ENCODE peak calls at places on chromosomes 3 and 15, in seven cellular contexts. One of them, this sample, is unnamed.

GRCh38 chr3:162721736-162722135 is 1225.1 kb downstream of the OTOL1 start:
- DNase-seq in sigmoid colon: no peak
- DNase-seq in ascending aorta: no peak
- DNase-seq in stimulated activated CD8-positive, alpha-beta memory T cell treated with anti-CD3 and anti-CD28 coated beads, Interleukin-4, amount 100 ng/mL, for 48 hours: no peak
- DNase-seq in A549: peak
- DNase-seq in cardiac fibroblast: peak
- DNase-seq in IMR-90: no peak
- DNase-seq in this sample: no peak

GRCh38 chr15:58678683-58679082 is 70.8 kb downstream of the ADAM10 start:
- DNase-seq in sigmoid colon: no peak
- DNase-seq in IMR-90: peak
- DNase-seq in stimulated activated CD8-positive, alpha-beta memory T cell treated with anti-CD3 and anti-CD28 coated beads, Interleukin-4, amount 100 ng/mL, for 48 hours: no peak
- DNase-seq in A549: peak
- DNase-seq in ascending aorta: no peak
- DNase-seq in cardiac fibroblast: peak
- DNase-seq in this sample: no peak

GRCh38 chr3:22045882-22046281 is 294.9 kb upstream of the ZNF385D start:
- DNase-seq in cardiac fibroblast: no peak
- DNase-seq in stimulated activated CD8-positive, alpha-beta memory T cell treated with anti-CD3 and anti-CD28 coated beads, Interleukin-4, amount 100 ng/mL, for 48 hours: no peak
- DNase-seq in IMR-90: no peak
- DNase-seq in A549: no peak
- DNase-seq in ascending aorta: no peak
- DNase-seq in sigmoid colon: no peak
- DNase-seq in this sample: no peak

GRCh38 chr3:22734756-22735155 is 468.4 kb upstream of the UBE2E2 start:
- DNase-seq in sigmoid colon: no peak
- DNase-seq in stimulated activated CD8-positive, alpha-beta memory T cell treated with anti-CD3 and anti-CD28 coated beads, Interleukin-4, amount 100 ng/mL, for 48 hours: no peak
- DNase-seq in ascending aorta: no peak
- DNase-seq in cardiac fibroblast: no peak
- DNase-seq in A549: no peak
- DNase-seq in IMR-90: no peak
- DNase-seq in this sample: no peak

GRCh38 chr3:10291641-10292040 is 1.1 kb downstream of the GHRL start:
- DNase-seq in stimulated activated CD8-positive, alpha-beta memory T cell treated with anti-CD3 and anti-CD28 coated beads, Interleukin-4, amount 100 ng/mL, for 48 hours: no peak
- DNase-seq in cardiac fibroblast: no peak
- DNase-seq in A549: no peak
- DNase-seq in sigmoid colon: no peak
- DNase-seq in IMR-90: no peak
- DNase-seq in ascending aorta: no peak
- DNase-seq in this sample: no peak

GRCh38 chr15:98658831-98659699 is 10.7 kb downstream of the IGF1R start:
- DNase-seq in IMR-90: peak
- DNase-seq in ascending aorta: no peak
- DNase-seq in cardiac fibroblast: peak
- DNase-seq in sigmoid colon: no peak
- DNase-seq in A549: peak
- DNase-seq in stimulated activated CD8-positive, alpha-beta memory T cell treated with anti-CD3 and anti-CD28 coated beads, Interleukin-4, amount 100 ng/mL, for 48 hours: no peak
- DNase-seq in this sample: no peak

GRCh38 chr3:151581046-151581445 is 120.2 kb upstream of the IGSF10 start:
- DNase-seq in cardiac fibroblast: no peak
- DNase-seq in IMR-90: no peak
- DNase-seq in A549: no peak
- DNase-seq in sigmoid colon: no peak
- DNase-seq in stimulated activated CD8-positive, alpha-beta memory T cell treated with anti-CD3 and anti-CD28 coated beads, Interleukin-4, amount 100 ng/mL, for 48 hours: no peak
- DNase-seq in ascending aorta: no peak
- DNase-seq in this sample: no peak

GRCh38 chr3:174331095-174331802 is 527.9 kb upstream of the NAALADL2 start:
- DNase-seq in cardiac fibroblast: no peak
- DNase-seq in IMR-90: no peak
- DNase-seq in sigmoid colon: no peak
- DNase-seq in ascending aorta: no peak
- DNase-seq in stimulated activated CD8-positive, alpha-beta memory T cell treated with anti-CD3 and anti-CD28 coated beads, Interleukin-4, amount 100 ng/mL, for 48 hours: no peak
- DNase-seq in A549: no peak
- DNase-seq in this sample: no peak

GRCh38 chr15:90145761-90146160 is 43.5 kb upstream of the IDH2 start:
- DNase-seq in cardiac fibroblast: no peak
- DNase-seq in stimulated activated CD8-positive, alpha-beta memory T cell treated with anti-CD3 and anti-CD28 coated beads, Interleukin-4, amount 100 ng/mL, for 48 hours: no peak
- DNase-seq in ascending aorta: no peak
- DNase-seq in sigmoid colon: no peak
- DNase-seq in A549: no peak
- DNase-seq in IMR-90: no peak
- DNase-seq in this sample: no peak

GRCh38 chr3:47910777-47911440 is 105.3 kb downstream of the MAP4 start:
- DNase-seq in ascending aorta: no peak
- DNase-seq in cardiac fibroblast: peak
- DNase-seq in sigmoid colon: no peak
- DNase-seq in stimulated activated CD8-positive, alpha-beta memory T cell treated with anti-CD3 and anti-CD28 coated beads, Interleukin-4, amount 100 ng/mL, for 48 hours: no peak
- DNase-seq in A549: peak
- DNase-seq in IMR-90: peak
- DNase-seq in this sample: no peak

GRCh38 chr3:62113092-62113491 is 260.3 kb downstream of the FEZF2 start:
- DNase-seq in ascending aorta: no peak
- DNase-seq in sigmoid colon: no peak
- DNase-seq in A549: no peak
- DNase-seq in IMR-90: no peak
- DNase-seq in cardiac fibroblast: no peak
- DNase-seq in stimulated activated CD8-positive, alpha-beta memory T cell treated with anti-CD3 and anti-CD28 coated beads, Interleukin-4, amount 100 ng/mL, for 48 hours: no peak
- DNase-seq in this sample: no peak

GRCh38 chr15:59170295-59170881 is 36.3 kb upstream of the LDHAL6B start:
- DNase-seq in ascending aorta: peak
- DNase-seq in A549: peak
- DNase-seq in IMR-90: no peak
- DNase-seq in stimulated activated CD8-positive, alpha-beta memory T cell treated with anti-CD3 and anti-CD28 coated beads, Interleukin-4, amount 100 ng/mL, for 48 hours: no peak
- DNase-seq in sigmoid colon: no peak
- DNase-seq in cardiac fibroblast: peak
- DNase-seq in this sample: no peak

GRCh38 chr15:70315431-70315830 is 217.7 kb upstream of the TLE3 start:
- DNase-seq in A549: no peak
- DNase-seq in stimulated activated CD8-positive, alpha-beta memory T cell treated with anti-CD3 and anti-CD28 coated beads, Interleukin-4, amount 100 ng/mL, for 48 hours: no peak
- DNase-seq in IMR-90: no peak
- DNase-seq in cardiac fibroblast: no peak
- DNase-seq in sigmoid colon: no peak
- DNase-seq in ascending aorta: peak
- DNase-seq in this sample: no peak

GRCh38 chr3:141049681-141050080 is 1.5 kb upstream of the SPSB4 start:
- DNase-seq in cardiac fibroblast: no peak
- DNase-seq in sigmoid colon: no peak
- DNase-seq in stimulated activated CD8-positive, alpha-beta memory T cell treated with anti-CD3 and anti-CD28 coated beads, Interleukin-4, amount 100 ng/mL, for 48 hours: no peak
- DNase-seq in IMR-90: no peak
- DNase-seq in A549: peak
- DNase-seq in ascending aorta: no peak
- DNase-seq in this sample: peak

GRCh38 chr15:51288143-51289065 is 50.0 kb downstream of the CYP19A1 start:
- DNase-seq in stimulated activated CD8-positive, alpha-beta memory T cell treated with anti-CD3 and anti-CD28 coated beads, Interleukin-4, amount 100 ng/mL, for 48 hours: no peak
- DNase-seq in IMR-90: no peak
- DNase-seq in ascending aorta: peak
- DNase-seq in A549: no peak
- DNase-seq in cardiac fibroblast: peak
- DNase-seq in sigmoid colon: no peak
- DNase-seq in this sample: no peak

GRCh38 chr15:56719021-56719612 is 14.2 kb downstream of the ZNF280D start:
- DNase-seq in ascending aorta: no peak
- DNase-seq in sigmoid colon: no peak
- DNase-seq in IMR-90: no peak
- DNase-seq in stimulated activated CD8-positive, alpha-beta memory T cell treated with anti-CD3 and anti-CD28 coated beads, Interleukin-4, amount 100 ng/mL, for 48 hours: no peak
- DNase-seq in cardiac fibroblast: no peak
- DNase-seq in A549: no peak
- DNase-seq in this sample: no peak

GRCh38 chr3:43997788-43998373 is 243.8 kb upstream of the TOPAZ1 start:
- DNase-seq in A549: peak
- DNase-seq in ascending aorta: no peak
- DNase-seq in cardiac fibroblast: peak
- DNase-seq in stimulated activated CD8-positive, alpha-beta memory T cell treated with anti-CD3 and anti-CD28 coated beads, Interleukin-4, amount 100 ng/mL, for 48 hours: peak
- DNase-seq in IMR-90: no peak
- DNase-seq in sigmoid colon: no peak
- DNase-seq in this sample: no peak

GRCh38 chr3:129435367-129435766 is 4.4 kb downstream of the MBD4 start:
- DNase-seq in stimulated activated CD8-positive, alpha-beta memory T cell treated with anti-CD3 and anti-CD28 coated beads, Interleukin-4, amount 100 ng/mL, for 48 hours: no peak
- DNase-seq in sigmoid colon: no peak
- DNase-seq in A549: no peak
- DNase-seq in cardiac fibroblast: no peak
- DNase-seq in ascending aorta: no peak
- DNase-seq in IMR-90: no peak
- DNase-seq in this sample: no peak

GRCh38 chr3:104787306-104787705 is 579.4 kb upstream of the ALCAM start:
- DNase-seq in A549: no peak
- DNase-seq in ascending aorta: no peak
- DNase-seq in sigmoid colon: no peak
- DNase-seq in IMR-90: no peak
- DNase-seq in cardiac fibroblast: no peak
- DNase-seq in stimulated activated CD8-positive, alpha-beta memory T cell treated with anti-CD3 and anti-CD28 coated beads, Interleukin-4, amount 100 ng/mL, for 48 hours: no peak
- DNase-seq in this sample: no peak

GRCh38 chr3:12681586-12682371 is 17.9 kb upstream of the RAF1 start:
- DNase-seq in IMR-90: peak
- DNase-seq in stimulated activated CD8-positive, alpha-beta memory T cell treated with anti-CD3 and anti-CD28 coated beads, Interleukin-4, amount 100 ng/mL, for 48 hours: no peak
- DNase-seq in sigmoid colon: no peak
- DNase-seq in A549: peak
- DNase-seq in ascending aorta: peak
- DNase-seq in cardiac fibroblast: peak
- DNase-seq in this sample: no peak

GRCh38 chr15:99452010-99452409 is 113.8 kb upstream of the MEF2A start:
- DNase-seq in stimulated activated CD8-positive, alpha-beta memory T cell treated with anti-CD3 and anti-CD28 coated beads, Interleukin-4, amount 100 ng/mL, for 48 hours: no peak
- DNase-seq in A549: no peak
- DNase-seq in cardiac fibroblast: no peak
- DNase-seq in sigmoid colon: peak
- DNase-seq in IMR-90: no peak
- DNase-seq in ascending aorta: peak
- DNase-seq in this sample: no peak

This sample was measured in DMS 273 treated with DMSO at 0.1 percent for 48 hours.